ENCODE peak calls at places on chromosomes 4 and X, in eight cellular contexts. E, G, P, W, S, B, D and L are unnamed samples.

GRCh38 chr4:11929080-11929479 is 500.4 kb upstream of the HS3ST1 start:
- DNase-seq in E (no peak), G (no peak), P (no peak), W (no peak), S (no peak), B (no peak), D (no peak), L (no peak)

GRCh38 chr4:147247577-147247976 is 233.3 kb upstream of the EDNRA start:
- DNase-seq in E (no peak), G (no peak), P (no peak), W (no peak), S (no peak), B (no peak), D (no peak), L (peak)

GRCh38 chr4:39047691-39048090 is 14.3 kb upstream of the KLHL5 start:
- DNase-seq in E (no peak), G (no peak), P (no peak), W (no peak), S (no peak), B (no peak), D (no peak), L (no peak)

GRCh38 chrX:103688949-103689348 is 2.5 kb upstream of the MORF4L2 start:
- DNase-seq in E (no peak), G (no peak), P (no peak), W (no peak), S (no peak), B (no peak), D (no peak), L (peak)

GRCh38 chr4:41124916-41125548 is 89.3 kb downstream of the APBB2 start:
- DNase-seq in E (no peak), G (no peak), P (no peak), W (no peak), S (no peak), B (no peak), D (no peak), L (no peak)

GRCh38 chr4:10655968-10656367 is 28.6 kb downstream of the CLNK start:
- DNase-seq in E (no peak), G (no peak), P (no peak), W (no peak), S (no peak), B (no peak), D (no peak), L (no peak)

GRCh38 chr4:153529646-153530045 is 63.5 kb downstream of the TMEM131L start:
- DNase-seq in E (no peak), G (no peak), P (no peak), W (no peak), S (no peak), B (no peak), D (no peak), L (no peak)

GRCh38 chrX:53433651-53434639 is at the start of gene HSD17B10:
- DNase-seq in E (peak), G (peak), P (peak), W (peak), S (peak), B (peak), D (peak), L (peak)

GRCh38 chr4:41069838-41070237 is 144.5 kb downstream of the APBB2 start:
- DNase-seq in E (no peak), G (no peak), P (no peak), W (no peak), S (no peak), B (no peak), D (no peak), L (peak)

GRCh38 chr4:174120446-174121142 is 162.9 kb downstream of the FBXO8 start:
- DNase-seq in E (no peak), G (no peak), P (no peak), W (no peak), S (peak), B (no peak), D (no peak), L (peak)

GRCh38 chr4:2411786-2412510 is 6.5 kb downstream of the ZFYVE28 start:
- DNase-seq in E (no peak), G (no peak), P (no peak), W (no peak), S (peak), B (no peak), D (no peak), L (no peak)

GRCh38 chrX:10015711-10016515 is 48.8 kb downstream of the CLDN34 start:
- DNase-seq in E (peak), G (no peak), P (peak), W (no peak), S (peak), B (no peak), D (peak), L (peak)

GRCh38 chrX:112662559-112663427 is 16.9 kb downstream of the LHFPL1 start:
- DNase-seq in E (no peak), G (no peak), P (no peak), W (no peak), S (no peak), B (no peak), D (no peak), L (no peak)

GRCh38 chr4:53654300-53654758 is 63.0 kb upstream of the LNX1 start:
- DNase-seq in E (no peak), G (no peak), P (no peak), W (no peak), S (no peak), B (no peak), D (no peak), L (no peak)

GRCh38 chr4:13430834-13431568 is 53.1 kb downstream of the RAB28 start:
- DNase-seq in E (no peak), G (no peak), P (no peak), W (no peak), S (no peak), B (no peak), D (no peak), L (peak)

GRCh38 chr4:129455462-129455861 is 359.5 kb downstream of the C4orf33 start:
- DNase-seq in E (no peak), G (no peak), P (no peak), W (no peak), S (no peak), B (no peak), D (no peak), L (peak)

GRCh38 chr4:163544407-163545038 is 50.0 kb downstream of the TMA16 start:
- DNase-seq in E (peak), G (peak), P (peak), W (peak), S (peak), B (peak), D (peak), L (peak)

GRCh38 chr4:30264465-30264864 is 455.7 kb upstream of the PCDH7 start:
- DNase-seq in E (no peak), G (no peak), P (no peak), W (no peak), S (no peak), B (no peak), D (peak), L (no peak)

GRCh38 chr4:140116442-140117104 is 37.4 kb downstream of the MAML3 start:
- DNase-seq in E (no peak), G (no peak), P (no peak), W (no peak), S (no peak), B (no peak), D (no peak), L (no peak)

GRCh38 chr4:158172196-158172557 is 648 bp downstream of the GASK1B start:
- DNase-seq in E (no peak), G (no peak), P (no peak), W (no peak), S (no peak), B (no peak), D (no peak), L (peak)

GRCh38 chr4:183314806-183315205 is 5.3 kb downstream of the CLDN22 start:
- DNase-seq in E (no peak), G (no peak), P (no peak), W (no peak), S (no peak), B (no peak), D (no peak), L (no peak)

GRCh38 chr4:41323186-41323585 is 66.5 kb downstream of the UCHL1 start:
- DNase-seq in E (no peak), G (no peak), P (no peak), W (no peak), S (no peak), B (no peak), D (no peak), L (no peak)

GRCh38 chr4:100682477-100683218 is 164.8 kb upstream of the EMCN start:
- DNase-seq in E (no peak), G (no peak), P (no peak), W (no peak), S (no peak), B (no peak), D (no peak), L (no peak)

GRCh38 chrX:6954836-6955235 is 192.7 kb upstream of the STS start:
- DNase-seq in E (no peak), G (no peak), P (no peak), W (no peak), S (no peak), B (no peak), D (no peak), L (no peak)

GRCh38 chr4:1511441-1512041 is 105.3 kb upstream of the NKX1-1 start:
- DNase-seq in E (no peak), G (no peak), P (peak), W (peak), S (peak), B (peak), D (no peak), L (peak)

GRCh38 chr4:34271479-34272355 is 1972.6 kb downstream of the ARAP2 start:
- DNase-seq in E (no peak), G (no peak), P (no peak), W (no peak), S (no peak), B (no peak), D (no peak), L (no peak)

GRCh38 chr4:176123710-176124407 is 58.2 kb downstream of the WDR17 start:
- DNase-seq in E (no peak), G (no peak), P (no peak), W (no peak), S (no peak), B (no peak), D (no peak), L (peak)

GRCh38 chrX:100410901-100411801 is 1.1 kb upstream of the PCDH19 start:
- DNase-seq in E (no peak), G (no peak), P (no peak), W (no peak), S (no peak), B (no peak), D (no peak), L (no peak)

GRCh38 chrX:153381684-153382532 is 19.2 kb downstream of the PNMA6E start:
- DNase-seq in E (no peak), G (no peak), P (peak), W (no peak), S (no peak), B (no peak), D (no peak), L (peak)

GRCh38 chr4:115489284-115489683 is 375.9 kb upstream of the NDST4 start:
- DNase-seq in E (no peak), G (no peak), P (no peak), W (no peak), S (no peak), B (no peak), D (no peak), L (no peak)

GRCh38 chrX:109774136-109774535 is 41.1 kb upstream of the ACSL4 start:
- DNase-seq in E (no peak), G (no peak), P (no peak), W (no peak), S (no peak), B (no peak), D (no peak), L (no peak)